ENCODE peak calls at places on chromosomes 6 and 20, in nine cellular contexts. N, R, Q, G, W, X, L, E and M are unnamed samples.

GRCh38 chr20:44566018-44566417 is 16.4 kb upstream of the PKIG start:
- DNase-seq in N (no peak), R (no peak), Q (no peak), G (no peak), W (no peak), X (no peak), L (no peak), E (peak; percentile 54), M (no peak)

GRCh38 chr6:34745277-34746103 is 11.8 kb upstream of the SNRPC start:
- DNase-seq in N (no peak), R (peak; percentile 31), Q (no peak), G (no peak), W (no peak), X (no peak), L (no peak), E (no peak), M (no peak)

GRCh38 chr20:58420798-58421496 is 31.9 kb downstream of the VAPB start:
- DNase-seq in N (no peak), R (peak; percentile 36), Q (no peak), G (no peak), W (no peak), X (no peak), L (no peak), E (peak; percentile 62), M (no peak)

GRCh38 chr20:38271609-38272120 is 11.1 kb upstream of the KIAA1755 start:
- DNase-seq in N (no peak), R (no peak), Q (no peak), G (no peak), W (no peak), X (no peak), L (no peak), E (no peak), M (no peak)

GRCh38 chr20:58077282-58077681 is 151.2 kb downstream of the ANKRD60 start:
- DNase-seq in N (peak; percentile 18), R (no peak), Q (no peak), G (no peak), W (no peak), X (no peak), L (no peak), E (no peak), M (no peak)

GRCh38 chr20:5168582-5169396 is 42.0 kb downstream of the CDS2 start:
- DNase-seq in N (no peak), R (peak; percentile 54), Q (peak; percentile 72), G (no peak), W (no peak), X (no peak), L (no peak), E (no peak), M (no peak)

GRCh38 chr20:3916347-3916746 is 27.2 kb downstream of the PANK2 start:
- DNase-seq in N (no peak), R (no peak), Q (no peak), G (no peak), W (no peak), X (no peak), L (no peak), E (no peak), M (no peak)

GRCh38 chr6:27505209-27506027 is 32.5 kb upstream of the ZNF184 start:
- DNase-seq in N (no peak), R (peak; percentile 16), Q (peak; percentile 37), G (no peak), W (no peak), X (no peak), L (no peak), E (peak; percentile 37), M (no peak)

GRCh38 chr6:41683460-41684310 is 45.4 kb downstream of the MDFI start:
- DNase-seq in N (peak; percentile 86), R (peak; percentile 81), Q (peak; percentile 64), G (peak; percentile 89), W (peak; percentile 83), X (peak; percentile 76), L (peak; percentile 36), E (peak; percentile 60), M (peak; percentile 78)

GRCh38 chr6:11392778-11393507 is 144.6 kb upstream of the TMEM170B start:
- DNase-seq in N (no peak), R (no peak), Q (peak; percentile 43), G (no peak), W (peak; percentile 30), X (no peak), L (no peak), E (no peak), M (no peak)

GRCh38 chr6:143673638-143674037 is 4.1 kb upstream of the PHACTR2 start:
- DNase-seq in N (no peak), R (peak; percentile 72), Q (peak; percentile 84), G (no peak), W (no peak), X (no peak), L (no peak), E (peak; percentile 86), M (no peak)

GRCh38 chr6:108442770-108443520 is 117.8 kb upstream of the FOXO3 start:
- DNase-seq in N (no peak), R (peak; percentile 41), Q (no peak), G (no peak), W (no peak), X (no peak), L (peak; percentile 25), E (no peak), M (no peak)

GRCh38 chr6:24933868-24934401 is 1.8 kb downstream of the RIPOR2 start:
- DNase-seq in N (no peak), R (no peak), Q (peak; percentile 22), G (no peak), W (no peak), X (no peak), L (no peak), E (no peak), M (no peak)

GRCh38 chr6:151422981-151423380 is 28.9 kb downstream of the RMND1 start:
- DNase-seq in N (no peak), R (peak; percentile 21), Q (no peak), G (no peak), W (no peak), X (no peak), L (no peak), E (no peak), M (no peak)

GRCh38 chr6:84601366-84601765 is 163.0 kb downstream of the TBX18 start:
- DNase-seq in N (no peak), R (no peak), Q (peak; percentile 48), G (no peak), W (no peak), X (no peak), L (no peak), E (no peak), M (no peak)

GRCh38 chr20:52312131-52312729 is 120.7 kb upstream of the ZFP64 start:
- DNase-seq in N (no peak), R (peak; percentile 78), Q (peak; percentile 82), G (peak; percentile 46), W (no peak), X (peak; percentile 27), L (peak; percentile 10), E (peak; percentile 70), M (no peak)

GRCh38 chr20:60271597-60271996 is 313.4 kb downstream of the CDH26 start:
- DNase-seq in N (no peak), R (no peak), Q (no peak), G (no peak), W (no peak), X (no peak), L (no peak), E (no peak), M (no peak)

GRCh38 chr6:5214570-5215052 is 46.1 kb downstream of the LYRM4 start:
- DNase-seq in N (peak; percentile 76), R (peak; percentile 92), Q (peak; percentile 46), G (no peak), W (peak; percentile 48), X (no peak), L (peak; percentile 23), E (peak; percentile 55), M (peak; percentile 20)

GRCh38 chr20:32585011-32585518 is at the start of gene NOL4L:
- DNase-seq in N (no peak), R (peak; percentile 37), Q (no peak), G (no peak), W (peak; percentile 27), X (peak; percentile 39), L (peak; percentile 51), E (peak; percentile 14), M (peak; percentile 31)

GRCh38 chr6:71345505-71345904 is 56.9 kb downstream of the OGFRL1 start:
- DNase-seq in N (no peak), R (no peak), Q (no peak), G (no peak), W (no peak), X (no peak), L (no peak), E (no peak), M (no peak)

GRCh38 chr20:15491564-15491963 is 1081.7 kb downstream of the KIF16B start:
- DNase-seq in N (no peak), R (no peak), Q (peak; percentile 7), G (no peak), W (no peak), X (no peak), L (no peak), E (no peak), M (no peak)
- TF ChIP-seq CTCF in N (peak; percentile 38), R (no peak), Q (peak; percentile 17), G (no peak), W (no peak), X (peak; percentile 41), L (no peak), E (peak; percentile 17), M (no peak)

DNA sequence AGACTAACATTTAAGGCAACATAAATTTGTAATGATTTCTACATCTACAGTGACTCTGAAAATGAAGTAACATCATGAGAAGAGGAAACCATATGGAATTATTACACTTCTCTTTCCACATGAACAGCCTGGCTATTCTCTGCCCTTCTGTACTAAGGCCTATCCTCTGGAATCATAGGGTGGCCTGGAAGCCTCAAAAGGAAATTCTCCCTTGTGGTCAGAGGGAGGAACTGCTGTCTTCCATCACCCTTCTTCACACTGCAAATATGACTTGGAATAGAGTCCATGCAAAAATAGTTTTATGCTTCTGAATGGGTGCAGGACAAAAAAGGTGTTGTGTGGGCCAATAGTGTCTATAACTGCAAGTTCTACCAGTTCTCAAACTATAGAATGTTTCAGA is 44.6 kb upstream of the SH3BGRL2 start:
- DNase-seq in N (no peak), R (peak; percentile 47), Q (peak; percentile 19), G (no peak), W (no peak), X (no peak), L (peak; percentile 1), E (peak; percentile 29), M (no peak)
- TF ChIP-seq CTCF in N (peak; percentile 70), R (peak; percentile 70), Q (peak; percentile 51), G (no peak), W (peak; percentile 43), X (peak; percentile 56), L (peak; percentile 13), E (peak; percentile 57), M (no peak)

GRCh38 chr6:145271601-145272000 is 463.7 kb downstream of the EPM2A start:
- DNase-seq in N (no peak), R (no peak), Q (no peak), G (no peak), W (no peak), X (no peak), L (no peak), E (no peak), M (no peak)
- TF ChIP-seq CTCF in N (no peak), R (no peak), Q (no peak), G (no peak), W (no peak), X (no peak), L (no peak), E (no peak), M (no peak)

DNA sequence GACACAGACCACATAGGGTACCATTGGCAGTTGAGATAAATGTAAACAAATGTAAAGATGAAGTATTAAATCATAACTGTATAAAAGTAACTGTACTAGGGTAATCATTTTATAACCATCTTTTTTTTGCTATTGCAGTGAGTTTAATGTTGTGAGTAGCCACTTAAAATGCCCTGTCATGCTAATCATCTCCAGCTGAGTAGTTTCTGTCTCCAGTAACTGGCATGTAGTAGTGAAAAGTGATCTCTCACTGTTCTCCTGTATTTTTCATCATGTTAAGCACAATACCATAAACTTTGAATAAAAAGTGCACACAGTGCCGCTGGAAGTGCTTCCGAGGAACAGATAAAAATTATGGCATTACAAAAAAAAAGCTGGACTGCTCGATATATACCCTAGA is 45.0 kb upstream of the OPRM1 start:
- DNase-seq in N (no peak), R (no peak), Q (no peak), G (no peak), W (no peak), X (no peak), L (no peak), E (no peak), M (no peak)
- TF ChIP-seq CTCF in N (no peak), R (no peak), Q (no peak), G (no peak), W (no peak), X (no peak), L (no peak), E (no peak), M (no peak)